ENCODE peak calls at places on chromosomes 11 and 22, in five cellular contexts. W is transverse colon, O is coronary artery, H is brain microvascular endothelial cell, K is GM23248. U is an unnamed sample.

GRCh38 chr11:62600367-62601113 is 1.1 kb downstream of the MTA2 start:
- DNase-seq in W (no peak), H (no peak), O (no peak), K (no peak), U (no peak)

GRCh38 chr11:129440028-129440630 is 64.5 kb downstream of the BARX2 start:
- DNase-seq in H (no peak), W (no peak), K (peak), O (no peak), U (no peak)

GRCh38 chr22:31229402-31230140 is 17.5 kb downstream of the LIMK2 start:
- DNase-seq in K (peak), W (peak), H (no peak), O (no peak), U (peak)

GRCh38 chr22:49185312-49185969 is 642.2 kb downstream of the BRD1 start:
- DNase-seq in K (no peak), W (no peak), O (no peak), H (no peak), U (no peak)

GRCh38 chr11:33716236-33716635 is 15.6 kb upstream of the C11orf91 start:
- DNase-seq in O (no peak), K (peak), H (no peak), W (no peak), U (peak)

GRCh38 chr22:50205781-50206569 is 5.2 kb downstream of the SELENOO start:
- DNase-seq in K (no peak), H (no peak), O (no peak), W (no peak), U (no peak)

GRCh38 chr11:93659841-93660240 is 1.6 kb upstream of the CEP295 start:
- DNase-seq in K (peak), H (no peak), O (no peak), W (no peak), U (no peak)

GRCh38 chr22:42172385-42173172 is 42.0 kb upstream of the CYP2D6 start:
- DNase-seq in W (peak), K (peak), H (no peak), O (no peak), U (no peak)

GRCh38 chr11:20963596-20963995 is 294.2 kb downstream of the NELL1 start:
- DNase-seq in K (peak), O (no peak), H (no peak), W (no peak), U (no peak)

GRCh38 chr11:61657566-61657965 is 22.6 kb upstream of the DAGLA start:
- DNase-seq in H (no peak), W (no peak), O (no peak), K (no peak), U (no peak)

GRCh38 chr22:24402460-24403192 is 24.8 kb upstream of the ADORA2A start:
- DNase-seq in H (peak), O (peak), K (peak), W (peak), U (peak)

GRCh38 chr22:21915624-21916308 is 36.9 kb downstream of the PPM1F start:
- DNase-seq in K (no peak), W (no peak), H (no peak), O (no peak), U (no peak)

GRCh38 chr11:114738954-114739353 is 60.6 kb downstream of the NXPE2 start:
- DNase-seq in W (peak), O (no peak), K (peak), H (peak), U (peak)

GRCh38 chr22:17339095-17339693 is 30.1 kb upstream of the CECR2 start:
- DNase-seq in W (no peak), K (no peak), H (no peak), O (no peak), U (no peak)

GRCh38 chr11:65850217-65851082 is 7.5 kb downstream of the CFL1 start:
- DNase-seq in K (no peak), O (no peak), H (no peak), W (no peak), U (no peak)

GRCh38 chr11:72446929-72447753 is 12.8 kb upstream of the CLPB start:
- DNase-seq in W (no peak), H (peak), O (no peak), K (peak), U (peak)

GRCh38 chr11:8204596-8204995 is 35.8 kb upstream of the RIC3 start:
- DNase-seq in K (no peak), W (no peak), H (no peak), O (peak), U (no peak)

GRCh38 chr11:3052109-3052479 is 5.1 kb downstream of the CARS1 start:
- DNase-seq in H (no peak), O (no peak), W (no peak), K (no peak), U (no peak)

GRCh38 chr22:38832005-38832978 is 11.5 kb downstream of the NPTXR start:
- DNase-seq in O (no peak), H (no peak), W (no peak), K (no peak), U (no peak)

GRCh38 chr11:65338680-65339079 is 5.0 kb downstream of the DPF2 start:
- DNase-seq in W (no peak), K (no peak), H (no peak), O (no peak), U (no peak)

GRCh38 chr11:75365711-75366181 is 14.3 kb upstream of the ARRB1 start:
- DNase-seq in O (no peak), H (peak), K (peak), W (no peak), U (peak)

GRCh38 chr22:39518996-39519680 is 1.2 kb upstream of the ATF4 start:
- DNase-seq in K (no peak), O (peak), H (peak), W (peak), U (no peak)

GRCh38 chr11:49995559-49995958 is 13.2 kb upstream of the OR4C12 start:
- DNase-seq in O (no peak), K (peak), H (peak), W (no peak), U (peak)

GRCh38 chr22:43293661-43294392 is 49.3 kb downstream of the SCUBE1 start:
- DNase-seq in O (no peak), H (peak), W (peak), K (peak), U (peak)

GRCh38 chr11:6606471-6607189 is 3.1 kb downstream of the ILK start:
- DNase-seq in W (peak), H (peak), O (peak), K (peak), U (peak)

GRCh38 chr11:26088391-26088790 is 243.5 kb upstream of the ANO3 start:
- DNase-seq in H (no peak), O (no peak), W (no peak), K (peak), U (peak)

GRCh38 chr22:22168190-22168940 is 76.2 kb upstream of the VPREB1 start:
- DNase-seq in W (peak), K (peak), H (no peak), O (no peak), U (peak)

GRCh38 chr22:48275412-48275811 is 1513.0 kb downstream of the TBC1D22A start:
- DNase-seq in K (no peak), W (no peak), O (no peak), H (no peak), U (no peak)

GRCh38 chr11:13972033-13972910 is 9.7 kb downstream of the SPON1 start:
- DNase-seq in W (no peak), O (no peak), H (no peak), K (peak), U (peak)

GRCh38 chr22:38959574-38959973 is 2.2 kb downstream of the APOBEC3A start:
- DNase-seq in H (no peak), O (no peak), K (no peak), W (no peak), U (no peak)

GRCh38 chr22:47198801-47199251 is 436.4 kb downstream of the TBC1D22A start:
- DNase-seq in O (peak), H (no peak), K (no peak), W (no peak), U (no peak)

GRCh38 chr22:22914726-22915669 is 27.4 kb downstream of the IGLL5 start:
- DNase-seq in O (no peak), W (no peak), K (no peak), H (no peak), U (no peak)

GRCh38 chr11:3060436-3061025 is 3.3 kb upstream of the CARS1 start:
- DNase-seq in K (no peak), O (no peak), W (no peak), H (no peak), U (no peak)

GRCh38 chr11:15123849-15124248 is 9.1 kb downstream of the INSC start:
- DNase-seq in K (peak), O (no peak), H (peak), W (no peak), U (peak)

GRCh38 chr11:109000531-109000930 is 335.7 kb downstream of the DDX10 start:
- DNase-seq in H (no peak), O (no peak), W (no peak), K (no peak), U (no peak)

GRCh38 chr11:92050305-92050704 is 174.3 kb upstream of the FAT3 start:
- DNase-seq in W (no peak), K (no peak), H (no peak), O (no peak), U (no peak)

GRCh38 chr22:27146871-27147591 is 489.6 kb downstream of the MIAT start:
- DNase-seq in K (no peak), O (no peak), W (no peak), H (no peak), U (no peak)

DNA sequence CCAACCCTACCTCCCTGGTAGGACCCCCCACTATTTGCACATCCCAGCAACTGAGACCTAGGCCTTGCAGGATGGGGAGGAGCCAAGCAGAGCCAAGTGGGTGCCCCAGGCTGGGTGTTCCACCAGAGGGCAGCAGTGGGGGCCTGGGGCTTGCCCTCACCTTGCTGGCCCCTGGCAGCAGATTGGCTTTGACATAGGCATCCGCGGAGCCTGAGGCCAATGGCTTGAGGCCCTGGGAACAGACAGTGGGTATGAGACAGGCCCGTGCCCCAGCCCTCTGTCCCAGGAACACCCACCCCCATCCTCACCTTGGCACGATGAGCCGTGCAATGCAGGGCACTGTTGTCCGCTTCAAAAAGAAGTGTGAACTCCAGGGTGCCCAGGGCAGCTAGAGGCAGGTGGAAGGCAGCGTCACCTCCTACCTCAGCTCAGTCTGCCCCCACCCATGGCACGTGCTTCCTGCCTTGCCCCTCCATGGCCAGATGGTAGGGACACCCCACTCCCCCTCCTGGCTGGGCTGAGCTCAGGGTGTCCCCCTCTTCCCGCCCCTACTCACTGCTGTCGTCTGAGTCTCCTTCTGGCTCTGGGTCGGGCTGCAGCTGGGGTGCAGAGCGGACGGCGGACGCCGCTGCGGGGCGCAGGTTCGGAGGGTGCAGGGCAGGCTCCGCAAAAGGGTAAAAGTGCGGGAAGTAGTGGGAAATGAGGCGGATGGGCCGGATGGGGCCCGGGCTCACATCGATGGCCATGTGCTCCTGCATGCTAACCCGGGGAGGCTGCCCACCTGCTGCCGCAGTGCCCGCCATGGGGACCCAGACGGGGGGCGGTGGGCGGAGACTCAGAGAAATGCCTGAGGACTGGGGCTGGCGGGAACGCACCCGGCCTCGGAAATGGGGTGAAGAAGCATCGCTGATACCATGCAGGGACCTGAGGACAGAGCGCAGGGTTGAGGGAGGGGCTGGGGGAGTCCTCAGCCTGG is 9.0 kb downstream of the NDUFV1 start:
- DNase-seq in H (no peak), W (peak), K (peak), O (peak), U (no peak)
- H3K4me3 ChIP-seq in H (no peak), W (no peak), K (no peak), O (no peak), U (no peak)

GRCh38 chr11:82757660-82758301 is 24.1 kb upstream of the FAM181B start:
- DNase-seq in K (no peak), O (no peak), W (no peak), H (no peak), U (no peak)
- H3K4me3 ChIP-seq in K (no peak), O (no peak), W (no peak), H (no peak), U (no peak)

DNA sequence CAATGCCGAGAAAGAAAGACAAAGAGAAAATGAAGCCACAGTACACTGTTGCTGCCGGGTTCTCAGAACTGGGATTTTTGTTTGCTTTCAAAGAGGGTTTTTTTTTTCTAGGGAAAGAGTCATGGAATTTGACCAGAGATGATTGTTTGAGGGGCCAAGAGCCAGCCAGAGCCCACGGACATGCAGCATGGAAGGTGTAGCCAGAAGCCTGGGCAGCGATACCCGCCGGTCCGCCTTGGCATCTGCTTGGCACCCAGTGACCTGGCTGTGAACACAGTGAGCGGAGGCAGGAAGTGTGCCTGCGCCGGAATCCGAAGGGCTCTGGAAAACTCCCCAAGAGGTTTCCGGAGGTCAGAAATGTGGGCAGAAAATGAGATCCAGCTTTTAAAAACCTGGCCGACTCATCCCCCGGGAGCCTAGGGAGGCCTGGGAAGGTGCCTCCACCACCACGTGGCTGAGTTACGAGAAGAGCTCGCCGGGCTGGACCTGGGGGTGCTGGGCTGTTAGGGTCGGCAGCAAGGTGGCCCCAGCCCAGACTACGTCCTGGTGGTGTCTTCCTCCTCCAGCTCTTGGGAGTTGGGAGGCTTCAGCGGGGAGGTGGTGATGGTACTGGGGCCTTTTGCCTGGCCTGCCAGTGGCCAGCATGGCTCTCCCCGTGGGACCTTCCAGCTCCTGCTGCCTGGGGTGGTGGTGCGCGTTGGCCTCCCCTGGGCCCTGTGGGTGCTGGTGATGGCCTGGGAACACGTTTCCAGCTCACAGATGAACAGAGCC is 61.6 kb upstream of the PPARA start:
- DNase-seq in K (peak), H (peak), O (peak), W (no peak), U (peak)
- H3K4me3 ChIP-seq in K (peak), H (peak), O (peak), W (no peak), U (peak)

GRCh38 chr11:18791175-18792065 is at the start of gene PTPN5:
- DNase-seq in O (peak), H (no peak), W (no peak), K (peak), U (no peak)

GRCh38 chr11:18792066-18792591 is 531 bp upstream of the PTPN5 start:
- DNase-seq in W (no peak), K (no peak), O (no peak), H (no peak), U (no peak)

GRCh38 chr11:18792827-18793226 is 1.2 kb upstream of the PTPN5 start:
- DNase-seq in W (no peak), O (no peak), K (no peak), H (no peak), U (no peak)

GRCh38 chr11:18789942-18790341 is 1.7 kb downstream of the PTPN5 start:
- DNase-seq in K (no peak), W (no peak), O (peak), H (no peak), U (no peak)

DNA sequence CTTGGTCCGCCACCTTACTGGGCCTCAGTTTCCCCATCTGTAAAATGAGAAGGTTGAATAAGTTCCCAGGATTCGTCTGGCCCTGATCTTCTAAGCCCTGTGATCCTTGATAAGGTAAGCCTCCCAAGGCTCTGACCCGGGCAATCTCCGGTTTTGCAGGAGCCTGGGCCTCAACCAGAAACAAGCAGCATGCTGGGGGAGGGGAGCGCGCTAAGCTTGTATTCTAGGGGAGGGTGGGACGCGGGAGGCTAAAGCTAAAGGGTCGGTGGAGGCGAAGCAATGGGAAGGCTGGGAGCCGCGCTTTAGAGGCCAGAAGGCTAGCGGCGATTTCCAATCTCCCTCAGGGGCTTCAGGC is 801 bp downstream of the PTPN5 start:
- DNase-seq in H (no peak), K (no peak), W (no peak), O (no peak), U (no peak)
- H3K4me3 ChIP-seq in H (no peak), K (no peak), W (no peak), O (peak), U (no peak)

GRCh38 chr11:119417726-119418540 is 5.0 kb downstream of the THY1 start:
- DNase-seq in K (peak), W (no peak), H (peak), O (no peak), U (peak)
- H3K4me3 ChIP-seq in K (peak), W (no peak), H (no peak), O (no peak), U (peak)

DNA sequence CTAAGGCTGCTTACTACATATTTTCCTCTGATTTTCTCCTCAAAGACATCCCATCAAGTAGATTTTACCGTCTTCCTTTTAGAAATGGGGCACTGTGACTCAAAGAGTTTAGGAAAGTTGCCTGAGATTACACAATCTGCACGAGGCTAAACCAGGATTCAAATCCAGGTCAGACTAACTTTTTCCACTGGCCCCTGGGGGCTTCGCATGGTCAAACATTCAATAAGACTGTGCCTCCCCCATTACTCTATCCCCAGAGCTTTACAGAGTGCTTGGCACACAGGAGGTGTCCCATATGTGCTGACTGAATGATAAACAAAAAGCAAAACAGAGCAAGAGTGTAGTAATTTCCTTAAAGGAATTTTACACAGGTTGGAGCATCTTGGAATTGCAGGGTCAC is 118.1 kb upstream of the TEAD1 start:
- DNase-seq in W (no peak), H (no peak), K (peak), O (no peak), U (peak)
- H3K4me3 ChIP-seq in W (no peak), H (no peak), K (peak), O (no peak), U (peak)

U was measured in AG10803.